ENCODE peak calls at places on chromosomes 4 and X, in six cellular contexts. Y is colonic mucosa, H is upper lobe of left lung, B is mammary epithelial cell, M is Panc1, E is coronary artery. N is an unnamed sample.

GRCh38 chr4:163473130-163473529 is 424 bp downstream of the TKTL2 start:
- DNase-seq in Y (no peak), H (no peak), B (no peak), M (no peak), E (no peak), N (no peak)

GRCh38 chr4:102623622-102624021 is 122.5 kb downstream of the NFKB1 start:
- DNase-seq in Y (no peak), H (no peak), B (no peak), M (no peak), E (no peak), N (no peak)

GRCh38 chr4:73777612-73778011 is 37.2 kb downstream of the CXCL8 start:
- DNase-seq in Y (no peak), H (no peak), B (peak), M (no peak), E (no peak), N (no peak)

GRCh38 chr4:337932-338758 is 531 bp downstream of the ZNF141 start:
- DNase-seq in Y (peak), H (peak), B (peak), M (no peak), E (no peak), N (peak)

GRCh38 chr4:122827899-122828601 is 1.4 kb downstream of the FGF2 start:
- DNase-seq in Y (peak), H (no peak), B (peak), M (no peak), E (no peak), N (peak)

GRCh38 chrX:11976663-11977062 is 161.6 kb upstream of the FRMPD4 start:
- DNase-seq in Y (no peak), H (no peak), B (no peak), M (no peak), E (no peak), N (no peak)

GRCh38 chr4:125679989-125680388 is 365.2 kb downstream of the FAT4 start:
- DNase-seq in Y (no peak), H (no peak), B (no peak), M (no peak), E (no peak), N (no peak)

GRCh38 chr4:17128268-17128667 is 229.8 kb upstream of the LDB2 start:
- DNase-seq in Y (no peak), H (no peak), B (no peak), M (no peak), E (no peak), N (no peak)

GRCh38 chrX:38561951-38562719 is 793 bp downstream of the TSPAN7 start:
- DNase-seq in Y (peak), H (peak), B (no peak), M (no peak), E (no peak), N (no peak)

GRCh38 chr4:128573781-128574508 is 235.6 kb upstream of the JADE1 start:
- DNase-seq in Y (no peak), H (no peak), B (no peak), M (no peak), E (no peak), N (no peak)

GRCh38 chr4:66585767-66586166 is 915.5 kb upstream of the EPHA5 start:
- DNase-seq in Y (no peak), H (no peak), B (no peak), M (no peak), E (no peak), N (no peak)

GRCh38 chr4:172997851-172998250 is 170.8 kb upstream of the GALNT7 start:
- DNase-seq in Y (no peak), H (no peak), B (peak), M (no peak), E (no peak), N (no peak)

GRCh38 chrX:40148439-40149285 is 50.9 kb upstream of the BCOR start:
- DNase-seq in Y (peak), H (peak), B (no peak), M (no peak), E (no peak), N (no peak)

GRCh38 chr4:13704020-13704419 is 76.5 kb upstream of the BOD1L1 start:
- DNase-seq in Y (peak), H (no peak), B (no peak), M (no peak), E (no peak), N (no peak)

GRCh38 chrX:8049827-8050226 is 121.2 kb downstream of the VCX2 start:
- DNase-seq in Y (no peak), H (no peak), B (no peak), M (no peak), E (no peak), N (no peak)

GRCh38 chrX:41332005-41332404 is 2.0 kb upstream of the DDX3X start:
- DNase-seq in Y (no peak), H (no peak), B (no peak), M (no peak), E (no peak), N (no peak)

GRCh38 chr4:6682862-6683590 is 10.7 kb upstream of the S100P start:
- DNase-seq in Y (no peak), H (no peak), B (no peak), M (no peak), E (no peak), N (no peak)

GRCh38 chr4:8516996-8517550 is 63.1 kb upstream of the GPR78 start:
- DNase-seq in Y (no peak), H (no peak), B (no peak), M (no peak), E (no peak), N (no peak)

DNA sequence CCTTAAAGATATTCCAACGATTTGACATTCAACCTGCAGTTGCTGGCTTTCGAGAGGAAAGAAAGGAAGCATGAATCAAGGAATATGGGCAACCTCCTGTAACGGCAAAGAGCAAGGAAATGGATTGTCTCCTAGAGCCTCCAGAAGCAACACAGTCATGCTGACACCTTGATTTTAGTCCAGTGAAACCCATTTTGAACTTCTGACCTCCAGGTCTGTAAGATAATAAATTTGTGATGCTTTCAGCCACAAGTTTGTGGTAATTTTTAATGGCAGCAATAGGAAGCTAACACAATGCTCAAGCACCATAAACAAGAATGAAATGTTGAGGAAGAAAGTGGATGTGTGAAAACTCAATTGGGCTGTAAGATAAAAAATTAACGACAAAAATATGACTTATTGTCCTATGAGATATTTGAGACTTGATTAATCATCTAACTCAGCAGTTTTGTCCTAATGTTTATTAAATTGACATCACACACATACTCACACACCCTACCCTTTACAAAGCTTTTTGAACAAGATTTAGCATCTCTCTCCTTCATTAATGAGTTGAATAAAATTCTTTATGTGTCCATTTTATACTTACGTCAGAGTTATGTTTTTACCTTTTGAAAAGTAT is 857.2 kb upstream of the INTU start:
- DNase-seq in Y (no peak), H (no peak), B (no peak), M (no peak), E (no peak), N (no peak)
- H3K27ac ChIP-seq in Y (no peak), H (no peak), B (no peak), M (no peak), E (no peak), N (no peak)

GRCh38 chr4:70855464-70855863 is 15.8 kb upstream of the GRSF1 start:
- DNase-seq in Y (no peak), H (no peak), B (no peak), M (no peak), E (no peak), N (no peak)
- TF ChIP-seq CTCF in Y (no peak), H (no peak), B (no peak), M (no peak), E (no peak), N (no peak)

DNA sequence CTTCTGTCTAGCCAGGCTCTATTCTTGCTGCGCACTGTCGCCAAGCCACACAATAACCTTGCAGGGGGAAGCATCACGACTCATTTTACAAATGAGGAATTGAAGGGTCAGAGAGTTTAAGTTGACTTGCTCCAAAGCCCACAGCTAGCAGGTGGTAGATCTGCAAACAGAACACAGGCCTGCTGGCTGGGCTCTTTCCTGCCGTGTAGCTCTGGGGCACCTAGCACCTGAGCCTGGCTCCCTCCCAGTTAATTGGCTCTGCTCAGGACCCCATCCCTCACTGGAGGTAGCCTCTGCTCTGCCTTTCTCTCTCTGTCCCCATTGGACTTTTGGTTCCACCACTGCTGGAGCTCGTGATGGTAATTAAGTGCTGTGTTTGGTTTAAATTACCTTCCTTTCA is 98.5 kb downstream of the NSUN7 start:
- DNase-seq in Y (no peak), H (no peak), B (no peak), M (no peak), E (no peak), N (no peak)
- H3K27ac ChIP-seq in Y (no peak), H (no peak), B (no peak), M (no peak), E (no peak), N (peak)

GRCh38 chr4:3716034-3716875 is 49.9 kb upstream of the ADRA2C start:
- DNase-seq in Y (no peak), H (no peak), B (no peak), M (no peak), E (no peak), N (no peak)
- TF ChIP-seq CTCF in Y (no peak), H (no peak), B (no peak), M (no peak), E (no peak), N (no peak)

GRCh38 chrX:107563851-107564250 is 64.5 kb upstream of the PRPS1 start:
- DNase-seq in Y (no peak), H (no peak), B (no peak), M (no peak), E (no peak), N (no peak)

GRCh38 chrX:107565005-107565404 is 63.3 kb upstream of the PRPS1 start:
- DNase-seq in Y (no peak), H (no peak), B (no peak), M (no peak), E (no peak), N (no peak)

GRCh38 chrX:107559506-107559905 is 68.8 kb upstream of the PRPS1 start:
- DNase-seq in Y (no peak), H (no peak), B (no peak), M (no peak), E (no peak), N (no peak)

GRCh38 chrX:107561468-107562215 is 66.7 kb upstream of the PRPS1 start:
- DNase-seq in Y (no peak), H (no peak), B (no peak), M (no peak), E (no peak), N (no peak)

DNA sequence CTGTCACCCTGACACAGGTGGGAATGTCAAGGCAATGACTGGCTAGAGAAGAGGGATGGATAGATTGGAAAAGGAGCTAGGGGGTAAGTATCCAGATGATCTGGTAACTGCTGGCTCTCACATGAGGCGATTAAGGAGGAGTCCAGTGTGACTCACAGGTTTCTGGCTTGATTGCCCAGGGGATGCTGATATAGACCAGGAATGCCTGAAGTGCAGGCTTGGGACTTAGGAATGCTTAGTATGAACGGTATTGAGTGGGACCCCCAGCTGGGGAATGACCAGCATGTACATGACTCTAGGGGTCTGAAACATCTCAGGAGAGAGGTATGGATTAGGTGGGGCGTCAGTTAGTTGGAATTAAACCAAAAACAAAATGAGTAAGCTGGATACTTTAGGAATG is 65.8 kb upstream of the PRPS1 start:
- DNase-seq in Y (no peak), H (no peak), B (peak), M (no peak), E (no peak), N (peak)
- H3K27ac ChIP-seq in Y (no peak), H (no peak), B (no peak), M (no peak), E (no peak), N (no peak)